ENCODE peak calls at places on chromosomes 2 and 18, in five cellular contexts. One of them, this sample, is unnamed.

GRCh38 chr2:37168217-37168981 is 11.6 kb upstream of the EIF2AK2 start:
- DNase-seq in spleen: no peak
- DNase-seq in heart right ventricle: no peak
- DNase-seq in right lobe of liver: no peak
- DNase-seq in Karpas-422: peak; percentile 80
- DNase-seq in this sample: no peak

GRCh38 chr2:199862779-199863178 is 11.8 kb upstream of the FTCDNL1 start:
- DNase-seq in spleen: no peak
- DNase-seq in heart right ventricle: no peak
- DNase-seq in right lobe of liver: no peak
- DNase-seq in Karpas-422: no peak
- DNase-seq in this sample: no peak

GRCh38 chr2:141707486-141707885 is 423.3 kb downstream of the LRP1B start:
- DNase-seq in spleen: no peak
- DNase-seq in heart right ventricle: no peak
- DNase-seq in right lobe of liver: no peak
- DNase-seq in Karpas-422: no peak
- DNase-seq in this sample: no peak

GRCh38 chr2:102486941-102487702 is 14.1 kb downstream of the SLC9A4 start:
- DNase-seq in spleen: no peak
- DNase-seq in heart right ventricle: no peak
- DNase-seq in right lobe of liver: no peak
- DNase-seq in Karpas-422: no peak
- DNase-seq in this sample: no peak

GRCh38 chr2:123453772-123454171 is 571.3 kb upstream of the CNTNAP5 start:
- DNase-seq in spleen: no peak
- DNase-seq in heart right ventricle: no peak
- DNase-seq in right lobe of liver: no peak
- DNase-seq in Karpas-422: no peak
- DNase-seq in this sample: no peak

GRCh38 chr2:230684222-230685164 is 28.1 kb upstream of the CAB39 start:
- DNase-seq in spleen: no peak
- DNase-seq in heart right ventricle: no peak
- DNase-seq in right lobe of liver: no peak
- DNase-seq in Karpas-422: no peak
- DNase-seq in this sample: no peak

GRCh38 chr2:199757466-199757865 is 93.5 kb downstream of the FTCDNL1 start:
- DNase-seq in spleen: no peak
- DNase-seq in heart right ventricle: peak; percentile 36
- DNase-seq in right lobe of liver: peak; percentile 24
- DNase-seq in Karpas-422: no peak
- DNase-seq in this sample: no peak

GRCh38 chr2:15311201-15311882 is 249.8 kb downstream of the NBAS start:
- DNase-seq in spleen: no peak
- DNase-seq in heart right ventricle: no peak
- DNase-seq in right lobe of liver: no peak
- DNase-seq in Karpas-422: no peak
- DNase-seq in this sample: no peak

GRCh38 chr18:49725809-49726514 is 87.4 kb downstream of the ACAA2 start:
- DNase-seq in spleen: no peak
- DNase-seq in heart right ventricle: peak; percentile 49
- DNase-seq in right lobe of liver: peak; percentile 61
- DNase-seq in Karpas-422: no peak
- DNase-seq in this sample: peak; percentile 82

GRCh38 chr2:41865263-41865662 is 182.6 kb upstream of the PKDCC start:
- DNase-seq in spleen: no peak
- DNase-seq in heart right ventricle: no peak
- DNase-seq in right lobe of liver: no peak
- DNase-seq in Karpas-422: no peak
- DNase-seq in this sample: no peak

GRCh38 chr18:78776706-78777105 is 202.9 kb upstream of the SALL3 start:
- DNase-seq in spleen: peak; percentile 29
- DNase-seq in heart right ventricle: no peak
- DNase-seq in right lobe of liver: no peak
- DNase-seq in Karpas-422: no peak
- DNase-seq in this sample: peak; percentile 50

GRCh38 chr18:32072321-32072720 is 19.4 kb upstream of the RNF138 start:
- DNase-seq in spleen: no peak
- DNase-seq in heart right ventricle: no peak
- DNase-seq in right lobe of liver: no peak
- DNase-seq in Karpas-422: peak; percentile 56
- DNase-seq in this sample: no peak

GRCh38 chr2:115825912-115826311 is 1383.5 kb downstream of the DPP10 start:
- DNase-seq in spleen: no peak
- DNase-seq in heart right ventricle: no peak
- DNase-seq in right lobe of liver: no peak
- DNase-seq in Karpas-422: no peak
- DNase-seq in this sample: no peak

GRCh38 chr2:26588576-26588975 is 52.6 kb downstream of the CIB4 start:
- DNase-seq in spleen: no peak
- DNase-seq in heart right ventricle: no peak
- DNase-seq in right lobe of liver: peak; percentile 3
- DNase-seq in Karpas-422: no peak
- DNase-seq in this sample: no peak

GRCh38 chr2:172496096-172496709 is 59.7 kb upstream of the PDK1 start:
- DNase-seq in spleen: no peak
- DNase-seq in heart right ventricle: no peak
- DNase-seq in right lobe of liver: no peak
- DNase-seq in Karpas-422: no peak
- DNase-seq in this sample: no peak

GRCh38 chr2:230913406-230913805 is 11.6 kb downstream of the GPR55 start:
- DNase-seq in spleen: peak; percentile 78
- DNase-seq in heart right ventricle: no peak
- DNase-seq in right lobe of liver: no peak
- DNase-seq in Karpas-422: peak; percentile 88
- DNase-seq in this sample: peak; percentile 24

GRCh38 chr2:236656721-236657120 is 87.1 kb downstream of the ACKR3 start:
- DNase-seq in spleen: peak; percentile 47
- DNase-seq in heart right ventricle: no peak
- DNase-seq in right lobe of liver: no peak
- DNase-seq in Karpas-422: no peak
- DNase-seq in this sample: no peak

GRCh38 chr2:74530239-74531161 is 767 bp downstream of the HTRA2 start:
- DNase-seq in spleen: peak; percentile 93
- DNase-seq in heart right ventricle: peak; percentile 41
- DNase-seq in right lobe of liver: peak; percentile 48
- DNase-seq in Karpas-422: peak; percentile 77
- DNase-seq in this sample: peak; percentile 85

GRCh38 chr2:66346241-66346664 is 88.7 kb upstream of the MEIS1 start:
- DNase-seq in spleen: no peak
- DNase-seq in heart right ventricle: no peak
- DNase-seq in right lobe of liver: no peak
- DNase-seq in Karpas-422: no peak
- DNase-seq in this sample: no peak

GRCh38 chr2:47984041-47984440 is 77.7 kb upstream of the FBXO11 start:
- DNase-seq in spleen: no peak
- DNase-seq in heart right ventricle: no peak
- DNase-seq in right lobe of liver: no peak
- DNase-seq in Karpas-422: no peak
- DNase-seq in this sample: no peak

GRCh38 chr2:11612553-11613215 is 57.3 kb downstream of the NTSR2 start:
- DNase-seq in spleen: no peak
- DNase-seq in heart right ventricle: no peak
- DNase-seq in right lobe of liver: no peak
- DNase-seq in Karpas-422: no peak
- DNase-seq in this sample: no peak

GRCh38 chr2:240752209-240752608 is 60.5 kb downstream of the AQP12A start:
- DNase-seq in spleen: no peak
- DNase-seq in heart right ventricle: no peak
- DNase-seq in right lobe of liver: no peak
- DNase-seq in Karpas-422: no peak
- DNase-seq in this sample: no peak

GRCh38 chr2:101736861-101737291 is 39.4 kb downstream of the MAP4K4 start:
- DNase-seq in spleen: no peak
- DNase-seq in heart right ventricle: no peak
- DNase-seq in right lobe of liver: no peak
- DNase-seq in Karpas-422: no peak
- DNase-seq in this sample: no peak

GRCh38 chr18:5251117-5251516 is 44.4 kb downstream of the ZBTB14 start:
- DNase-seq in spleen: no peak
- DNase-seq in heart right ventricle: no peak
- DNase-seq in right lobe of liver: no peak
- DNase-seq in Karpas-422: no peak
- DNase-seq in this sample: no peak

GRCh38 chr2:133790706-133791105 is 222.4 kb upstream of the NCKAP5 start:
- DNase-seq in spleen: no peak
- DNase-seq in heart right ventricle: no peak
- DNase-seq in right lobe of liver: no peak
- DNase-seq in Karpas-422: no peak
- DNase-seq in this sample: no peak

DNA sequence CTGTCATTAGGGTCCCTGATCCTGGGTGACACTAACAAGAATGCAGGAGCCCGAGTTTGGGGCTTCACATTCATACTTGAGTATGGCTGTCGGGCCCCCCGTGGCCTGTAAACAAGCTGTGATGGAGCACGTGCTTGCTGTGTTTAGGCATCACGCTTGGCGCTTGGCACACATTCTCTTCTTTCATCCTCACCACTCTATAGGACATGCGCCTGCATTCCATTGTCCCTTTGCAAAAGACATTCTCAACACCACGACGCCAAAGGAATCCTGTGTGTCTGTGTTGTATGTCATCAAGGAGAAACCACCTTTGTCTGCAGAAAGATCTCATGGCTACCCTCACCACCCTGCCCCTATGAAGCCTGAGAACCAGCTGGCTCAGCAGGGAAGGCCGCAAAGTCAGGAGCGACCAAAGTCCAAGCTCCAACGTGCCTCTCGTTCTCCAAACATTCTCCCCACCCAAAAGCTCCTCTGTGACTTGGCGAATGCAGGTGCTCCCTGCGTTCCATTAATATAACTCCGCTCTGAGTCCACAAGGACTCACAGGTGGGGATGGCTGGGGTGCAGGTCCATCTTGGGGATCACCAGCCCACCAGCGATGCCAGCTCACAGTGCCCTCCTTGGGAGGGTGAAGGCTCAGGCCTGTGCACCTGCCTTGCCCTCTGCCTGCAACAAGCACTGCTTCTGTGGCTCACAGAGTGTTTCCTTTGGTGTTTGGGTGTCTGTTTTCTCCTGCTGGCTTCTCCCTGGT is 6.2 kb upstream of the PER2 start:
- DNase-seq in spleen: peak; percentile 41
- DNase-seq in heart right ventricle: no peak
- DNase-seq in right lobe of liver: peak; percentile 56
- DNase-seq in Karpas-422: no peak
- DNase-seq in this sample: peak; percentile 39
- H3K27ac ChIP-seq in spleen: no peak overlapping the region
- H3K27ac ChIP-seq in heart right ventricle: no peak overlapping the region
- H3K27ac ChIP-seq in right lobe of liver: peak overlapping the region; percentile 50
- H3K27ac ChIP-seq in Karpas-422: no peak overlapping the region
- H3K27ac ChIP-seq in this sample: no peak overlapping the region

GRCh38 chr18:23970161-23971153 is 44.1 kb upstream of the TTC39C start:
- DNase-seq in spleen: no peak
- DNase-seq in heart right ventricle: no peak
- DNase-seq in right lobe of liver: no peak
- DNase-seq in Karpas-422: no peak
- DNase-seq in this sample: no peak
- H3K4me1 ChIP-seq in spleen: peaks cover 43% of the 10 kb centered on the region
- H3K4me1 ChIP-seq in heart right ventricle: no peaks in the 10 kb centered on the region
- H3K4me1 ChIP-seq in right lobe of liver: no peaks in the 10 kb centered on the region
- H3K4me1 ChIP-seq in Karpas-422: no peaks in the 10 kb centered on the region
- H3K4me1 ChIP-seq in this sample: no peaks in the 10 kb centered on the region

DNA sequence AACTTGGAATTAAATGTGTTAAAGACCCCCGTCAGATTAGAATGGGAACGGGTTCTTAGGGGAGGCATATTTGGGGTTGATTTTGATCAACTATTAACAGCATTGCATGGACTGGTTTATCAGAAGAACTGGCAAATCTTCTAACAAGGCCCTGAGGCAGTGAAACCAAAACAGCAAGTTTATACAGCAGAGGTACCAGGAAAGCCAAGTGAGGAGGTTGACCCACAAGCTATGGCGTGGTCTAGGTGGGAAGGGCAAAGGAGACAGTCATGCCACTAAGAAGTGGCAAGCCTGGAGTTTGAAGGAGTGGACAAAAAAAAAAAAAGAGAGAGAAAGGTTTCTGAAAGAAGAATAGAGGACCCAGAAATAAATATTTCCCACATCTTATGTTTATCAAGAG is 187.0 kb downstream of the MREG start:
- DNase-seq in spleen: no peak
- DNase-seq in heart right ventricle: no peak
- DNase-seq in right lobe of liver: no peak
- DNase-seq in Karpas-422: no peak
- DNase-seq in this sample: no peak
- H3K27ac ChIP-seq in spleen: no peak overlapping the region
- H3K27ac ChIP-seq in heart right ventricle: no peak overlapping the region
- H3K27ac ChIP-seq in right lobe of liver: no peak overlapping the region
- H3K27ac ChIP-seq in Karpas-422: no peak overlapping the region
- H3K27ac ChIP-seq in this sample: no peak overlapping the region

DNA sequence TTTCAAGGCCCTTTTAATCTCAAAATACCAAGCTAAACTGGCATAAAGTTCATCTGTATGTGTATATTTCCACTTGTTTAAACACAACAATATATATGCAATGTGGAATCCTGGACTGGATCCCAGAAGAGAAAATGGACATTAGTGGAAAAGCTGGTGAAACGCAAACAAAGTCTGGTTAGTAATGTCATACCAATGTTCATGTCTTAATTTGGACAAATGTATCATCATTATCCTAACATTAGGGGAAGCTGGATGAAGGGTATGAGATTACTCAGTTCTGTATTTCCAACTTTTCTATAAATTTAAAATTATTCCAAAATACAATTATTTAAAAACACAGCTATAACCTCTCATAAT is 3.8 kb downstream of the SP3 start:
- DNase-seq in spleen: no peak
- DNase-seq in heart right ventricle: no peak
- DNase-seq in right lobe of liver: no peak
- DNase-seq in Karpas-422: no peak
- DNase-seq in this sample: no peak
- H3K4me1 ChIP-seq in spleen: peaks cover 74% of the 10 kb centered on the region
- H3K4me1 ChIP-seq in heart right ventricle: peaks cover 69% of the 10 kb centered on the region
- H3K4me1 ChIP-seq in right lobe of liver: peaks cover 3% of the 10 kb centered on the region
- H3K4me1 ChIP-seq in Karpas-422: peaks cover 48% of the 10 kb centered on the region
- H3K4me1 ChIP-seq in this sample: no peaks in the 10 kb centered on the region

DNA sequence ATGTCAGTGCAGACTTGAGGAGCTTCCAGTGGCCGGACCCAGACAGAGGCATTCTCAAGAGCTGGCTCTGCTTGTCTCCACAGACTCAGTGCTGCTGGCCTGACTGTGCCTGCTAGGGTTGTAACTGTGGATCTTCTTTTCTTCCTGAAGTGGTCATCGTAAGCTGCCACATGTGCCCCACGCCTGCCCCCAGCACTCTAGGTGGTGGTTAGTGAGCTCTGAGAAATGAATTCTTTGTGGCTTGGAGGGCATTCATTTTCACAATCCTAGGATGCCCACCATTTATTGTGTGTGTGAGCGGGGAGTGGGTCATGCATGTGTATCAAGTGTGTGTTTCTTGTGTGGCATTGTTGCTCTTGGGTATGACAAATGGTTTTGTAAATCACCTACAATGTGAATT is 23.1 kb downstream of the RAB12 start:
- DNase-seq in spleen: no peak
- DNase-seq in heart right ventricle: no peak
- DNase-seq in right lobe of liver: no peak
- DNase-seq in Karpas-422: no peak
- DNase-seq in this sample: no peak
- H3K27ac ChIP-seq in spleen: no peak overlapping the region
- H3K27ac ChIP-seq in heart right ventricle: no peak overlapping the region
- H3K27ac ChIP-seq in right lobe of liver: no peak overlapping the region
- H3K27ac ChIP-seq in Karpas-422: no peak overlapping the region
- H3K27ac ChIP-seq in this sample: no peak overlapping the region

GRCh38 chr18:77114564-77115391 is 17.8 kb downstream of the MBP start:
- DNase-seq in spleen: peak; percentile 95
- DNase-seq in heart right ventricle: peak; percentile 86
- DNase-seq in right lobe of liver: peak; percentile 95
- DNase-seq in Karpas-422: no peak
- DNase-seq in this sample: peak; percentile 89
- H3K4me1 ChIP-seq in spleen: peaks cover 73% of the 10 kb centered on the region
- H3K4me1 ChIP-seq in heart right ventricle: peaks cover 25% of the 10 kb centered on the region
- H3K4me1 ChIP-seq in right lobe of liver: peaks cover 6% of the 10 kb centered on the region
- H3K4me1 ChIP-seq in Karpas-422: peaks cover 15% of the 10 kb centered on the region
- H3K4me1 ChIP-seq in this sample: no peaks in the 10 kb centered on the region

GRCh38 chr2:233689031-233689430 is 3.7 kb upstream of the UGT1A6 start:
- DNase-seq in spleen: no peak
- DNase-seq in heart right ventricle: no peak
- DNase-seq in right lobe of liver: no peak
- DNase-seq in Karpas-422: peak; percentile 2
- DNase-seq in this sample: no peak
- H3K27ac ChIP-seq in spleen: no peak overlapping the region
- H3K27ac ChIP-seq in heart right ventricle: no peak overlapping the region
- H3K27ac ChIP-seq in right lobe of liver: no peak overlapping the region
- H3K27ac ChIP-seq in Karpas-422: no peak overlapping the region
- H3K27ac ChIP-seq in this sample: no peak overlapping the region

This sample was measured in aorta.